ENCODE peak calls at places on chromosomes 3 and 15, in four cellular contexts. K is HepG2, Z is lower lobe of right lung, D is A549. U is an unnamed sample.

GRCh38 chr3:104819333-104819732 is 547.4 kb upstream of the ALCAM start:
- DNase-seq in K (no peak), Z (no peak), D (no peak), U (no peak)

GRCh38 chr3:15610083-15610482 is 8.5 kb downstream of the BTD start:
- DNase-seq in K (peak), Z (peak), D (peak), U (no peak)

GRCh38 chr15:96285306-96285705 is 45.2 kb upstream of the NR2F2 start:
- DNase-seq in K (no peak), Z (no peak), D (no peak), U (peak)

GRCh38 chr3:33732394-33732793 is 14.3 kb upstream of the CLASP2 start:
- DNase-seq in K (peak), Z (no peak), D (peak), U (peak)

GRCh38 chr15:83046558-83047127 is 20.4 kb downstream of the BTBD1 start:
- DNase-seq in K (no peak), Z (no peak), D (no peak), U (no peak)

GRCh38 chr15:81189583-81190283 is 6.9 kb upstream of the IL16 start:
- DNase-seq in K (no peak), Z (peak), D (no peak), U (peak)

GRCh38 chr15:38555686-38556334 is 8.8 kb downstream of the RASGRP1 start:
- DNase-seq in K (no peak), Z (no peak), D (no peak), U (no peak)

GRCh38 chr3:155031191-155031590 is 48.9 kb upstream of the MME start:
- DNase-seq in K (no peak), Z (no peak), D (no peak), U (peak)

GRCh38 chr3:69364354-69364753 is 21.5 kb downstream of the FRMD4B start:
- DNase-seq in K (no peak), Z (no peak), D (no peak), U (no peak)

GRCh38 chr3:42747581-42747980 is 25.5 kb downstream of the CCDC13 start:
- DNase-seq in K (no peak), Z (no peak), D (no peak), U (peak)

GRCh38 chr3:194573680-194574437 is 59.4 kb downstream of the TMEM44 start:
- DNase-seq in K (peak), Z (no peak), D (peak), U (peak)

GRCh38 chr3:14938964-14939363 is 8.4 kb upstream of the NR2C2 start:
- DNase-seq in K (no peak), Z (no peak), D (no peak), U (no peak)

GRCh38 chr15:34182942-34183341 is 27.0 kb downstream of the KATNBL1 start:
- DNase-seq in K (no peak), Z (no peak), D (no peak), U (no peak)

GRCh38 chr3:159806412-159806811 is 182.2 kb upstream of the IL12A start:
- DNase-seq in K (no peak), Z (no peak), D (no peak), U (no peak)

GRCh38 chr15:43190178-43190577 is 5.0 kb downstream of the CCNDBP1 start:
- DNase-seq in K (no peak), Z (no peak), D (no peak), U (no peak)

GRCh38 chr15:60809375-60809774 is 330.4 kb upstream of the ICE2 start:
- DNase-seq in K (no peak), Z (no peak), D (no peak), U (no peak)

GRCh38 chr3:79392479-79392878 is 375.3 kb downstream of the ROBO1 start:
- DNase-seq in K (no peak), Z (no peak), D (no peak), U (no peak)

GRCh38 chr15:30929982-30930381 is 26.3 kb downstream of the FAN1 start:
- DNase-seq in K (no peak), Z (no peak), D (no peak), U (no peak)

GRCh38 chr15:82936966-82937647 is 15.4 kb downstream of the HOMER2 start:
- DNase-seq in K (peak), Z (no peak), D (peak), U (no peak)

GRCh38 chr3:78728406-78729145 is 1039.2 kb downstream of the ROBO1 start:
- DNase-seq in K (no peak), Z (peak), D (peak), U (peak)

GRCh38 chr3:39260957-39261356 is 18.9 kb downstream of the CX3CR1 start:
- DNase-seq in K (peak), Z (peak), D (peak), U (peak)

GRCh38 chr3:42501321-42501680 is 1.1 kb upstream of the VIPR1 start:
- DNase-seq in K (no peak), Z (no peak), D (no peak), U (no peak)

GRCh38 chr15:43441316-43441715 is 51.6 kb downstream of the TP53BP1 start:
- DNase-seq in K (peak), Z (no peak), D (peak), U (peak)

GRCh38 chr15:34578283-34578674 is 5.2 kb downstream of the GOLGA8B start:
- DNase-seq in K (peak), Z (no peak), D (no peak), U (no peak)

GRCh38 chr3:53045784-53046170 is at the start of gene SFMBT1:
- DNase-seq in K (no peak), Z (peak), D (peak), U (peak)

GRCh38 chr3:42425736-42426407 is 15.5 kb upstream of the LYZL4 start:
- DNase-seq in K (no peak), Z (no peak), D (no peak), U (no peak)

GRCh38 chr15:99321477-99321876 is 70.2 kb downstream of the LRRC28 start:
- DNase-seq in K (no peak), Z (no peak), D (no peak), U (no peak)

GRCh38 chr15:62644874-62645755 is 397.4 kb upstream of the TPM1 start:
- DNase-seq in K (peak), Z (no peak), D (no peak), U (no peak)

GRCh38 chr3:58333206-58334012 is 717 bp downstream of the PXK start:
- DNase-seq in K (no peak), Z (peak), D (peak), U (no peak)

GRCh38 chr3:32452009-32452408 is 50.6 kb downstream of the CMTM6 start:
- DNase-seq in K (no peak), Z (no peak), D (no peak), U (no peak)

GRCh38 chr3:177144922-177145321 is 52.4 kb downstream of the TBL1XR1 start:
- DNase-seq in K (no peak), Z (no peak), D (no peak), U (no peak)

GRCh38 chr3:138365253-138365555 is 16.8 kb downstream of the MRAS start:
- DNase-seq in K (no peak), Z (no peak), D (no peak), U (no peak)

GRCh38 chr15:31366169-31366734 is 39.6 kb downstream of the KLF13 start:
- DNase-seq in K (no peak), Z (peak), D (no peak), U (peak)

GRCh38 chr3:65894126-65894525 is 144.6 kb downstream of the MAGI1 start:
- DNase-seq in K (no peak), Z (no peak), D (no peak), U (no peak)

GRCh38 chr15:49621327-49622210 is 721 bp downstream of the DTWD1 start:
- DNase-seq in K (no peak), Z (no peak), D (peak), U (peak)

GRCh38 chr3:6204891-6205290 is 656.0 kb upstream of the GRM7 start:
- DNase-seq in K (no peak), Z (no peak), D (no peak), U (no peak)
- TF ChIP-seq CTCF in K (no peak), Z (peak), D (no peak), U (peak)

GRCh38 chr3:4311496-4311895 is 8.3 kb downstream of the SETMAR start:
- DNase-seq in K (no peak), Z (no peak), D (no peak), U (no peak)
- H3K27ac ChIP-seq in K (no peak), Z (no peak), D (no peak), U (no peak)

GRCh38 chr3:13728487-13728886 is 151.4 kb downstream of the WNT7A start:
- DNase-seq in K (no peak), Z (no peak), D (no peak), U (no peak)
- H3K4me3 ChIP-seq in K (no peak), Z (no peak), D (no peak), U (no peak)

GRCh38 chr15:89777821-89778380 is 1.8 kb downstream of the MESP2 start:
- DNase-seq in K (no peak), Z (no peak), D (no peak), U (no peak)

GRCh38 chr15:89775815-89776214 is 317 bp upstream of the MESP2 start:
- DNase-seq in K (no peak), Z (no peak), D (no peak), U (no peak)

GRCh38 chr15:89774492-89774891 is 1.6 kb upstream of the MESP2 start:
- DNase-seq in K (no peak), Z (no peak), D (no peak), U (no peak)

GRCh38 chr15:89777073-89777820 is 1.1 kb downstream of the MESP2 start:
- DNase-seq in K (no peak), Z (no peak), D (no peak), U (no peak)

GRCh38 chr15:89776274-89777072 is at the start of gene MESP2:
- DNase-seq in K (peak), Z (peak), D (peak), U (peak)
- TF ChIP-seq CTCF in K (peak), Z (peak), D (no peak), U (no peak)